ENCODE peak calls at places on chromosomes 13 and 19, in nine cellular contexts. B, P, X, L, K, Q, Y, S and M are unnamed samples.

GRCh38 chr13:91280806-91281205 is 66.7 kb upstream of the MIR17HG start:
- DNase-seq in B (no peak), P (no peak), X (no peak), L (no peak), K (no peak), Q (no peak), Y (no peak), S (no peak), M (no peak)

GRCh38 chr19:38977445-38978314 is 2.1 kb upstream of the FBXO17 start:
- DNase-seq in B (no peak), P (no peak), X (no peak), L (no peak), K (no peak), Q (no peak), Y (no peak), S (no peak), M (no peak)

GRCh38 chr19:17220207-17220758 is 5.1 kb downstream of the USE1 start:
- DNase-seq in B (no peak), P (peak), X (no peak), L (no peak), K (no peak), Q (peak), Y (no peak), S (no peak), M (no peak)

GRCh38 chr19:29535432-29535831 is 9.6 kb downstream of the VSTM2B start:
- DNase-seq in B (no peak), P (no peak), X (no peak), L (peak), K (no peak), Q (no peak), Y (no peak), S (peak), M (peak)

GRCh38 chr13:47976325-47976724 is 24.7 kb downstream of the SUCLA2 start:
- DNase-seq in B (no peak), P (no peak), X (no peak), L (no peak), K (no peak), Q (no peak), Y (no peak), S (no peak), M (no peak)

GRCh38 chr19:52248256-52248655 is 21.1 kb upstream of the ZNF766 start:
- DNase-seq in B (peak), P (peak), X (no peak), L (no peak), K (no peak), Q (no peak), Y (no peak), S (peak), M (peak)

GRCh38 chr13:73268306-73268705 is 209.5 kb downstream of the KLF5 start:
- DNase-seq in B (no peak), P (peak), X (no peak), L (no peak), K (no peak), Q (no peak), Y (no peak), S (no peak), M (no peak)

GRCh38 chr13:82654143-82654542 is 1228.1 kb downstream of the SLITRK1 start:
- DNase-seq in B (no peak), P (no peak), X (no peak), L (no peak), K (no peak), Q (no peak), Y (no peak), S (no peak), M (no peak)

GRCh38 chr13:98493035-98493401 is 83.9 kb downstream of the STK24 start:
- DNase-seq in B (no peak), P (no peak), X (no peak), L (no peak), K (no peak), Q (no peak), Y (no peak), S (no peak), M (no peak)

GRCh38 chr13:75669706-75670105 is 33.6 kb downstream of the LMO7 start:
- DNase-seq in B (no peak), P (no peak), X (no peak), L (no peak), K (no peak), Q (no peak), Y (no peak), S (no peak), M (no peak)

GRCh38 chr13:82993417-82993816 is 888.9 kb downstream of the SLITRK1 start:
- DNase-seq in B (no peak), P (no peak), X (no peak), L (no peak), K (no peak), Q (no peak), Y (no peak), S (no peak), M (no peak)

GRCh38 chr19:41945135-41945766 is 13.9 kb downstream of the RABAC1 start:
- DNase-seq in B (no peak), P (peak), X (no peak), L (no peak), K (no peak), Q (no peak), Y (no peak), S (no peak), M (peak)

GRCh38 chr13:94617389-94618000 is 15.8 kb downstream of the GPR180 start:
- DNase-seq in B (peak), P (no peak), X (no peak), L (no peak), K (no peak), Q (peak), Y (no peak), S (no peak), M (no peak)

GRCh38 chr13:60210510-60211065 is 46.9 kb upstream of the DIAPH3 start:
- DNase-seq in B (no peak), P (no peak), X (no peak), L (no peak), K (no peak), Q (no peak), Y (no peak), S (no peak), M (no peak)

GRCh38 chr13:105346141-105346766 is 1189.2 kb downstream of the EFNB2 start:
- DNase-seq in B (peak), P (no peak), X (no peak), L (no peak), K (no peak), Q (no peak), Y (no peak), S (no peak), M (no peak)

GRCh38 chr13:114062754-114063153 is 69.7 kb downstream of the RASA3 start:
- DNase-seq in B (no peak), P (no peak), X (no peak), L (no peak), K (peak), Q (no peak), Y (peak), S (no peak), M (no peak)
- TF ChIP-seq POLR2A in B (no peak), P (no peak), X (no peak), L (no peak), K (no peak), Q (no peak), Y (no peak), S (no peak), M (no peak)

GRCh38 chr13:77697208-77698103 is at the start of gene SLAIN1:
- DNase-seq in B (peak), P (peak), X (no peak), L (peak), K (peak), Q (peak), Y (peak), S (peak), M (peak)
- TF ChIP-seq POLR2AphosphoS5 in B (no peak), P (no peak), X (peak), L (peak), K (peak), Q (no peak), Y (no peak), S (peak), M (peak)

GRCh38 chr19:21023901-21024300 is 3.4 kb downstream of the ZNF430 start:
- DNase-seq in B (no peak), P (no peak), X (no peak), L (no peak), K (no peak), Q (no peak), Y (no peak), S (no peak), M (no peak)
- TF ChIP-seq EP300 in B (no peak), P (no peak), X (no peak), L (no peak), K (no peak), Q (no peak), Y (no peak), S (no peak), M (no peak)

DNA sequence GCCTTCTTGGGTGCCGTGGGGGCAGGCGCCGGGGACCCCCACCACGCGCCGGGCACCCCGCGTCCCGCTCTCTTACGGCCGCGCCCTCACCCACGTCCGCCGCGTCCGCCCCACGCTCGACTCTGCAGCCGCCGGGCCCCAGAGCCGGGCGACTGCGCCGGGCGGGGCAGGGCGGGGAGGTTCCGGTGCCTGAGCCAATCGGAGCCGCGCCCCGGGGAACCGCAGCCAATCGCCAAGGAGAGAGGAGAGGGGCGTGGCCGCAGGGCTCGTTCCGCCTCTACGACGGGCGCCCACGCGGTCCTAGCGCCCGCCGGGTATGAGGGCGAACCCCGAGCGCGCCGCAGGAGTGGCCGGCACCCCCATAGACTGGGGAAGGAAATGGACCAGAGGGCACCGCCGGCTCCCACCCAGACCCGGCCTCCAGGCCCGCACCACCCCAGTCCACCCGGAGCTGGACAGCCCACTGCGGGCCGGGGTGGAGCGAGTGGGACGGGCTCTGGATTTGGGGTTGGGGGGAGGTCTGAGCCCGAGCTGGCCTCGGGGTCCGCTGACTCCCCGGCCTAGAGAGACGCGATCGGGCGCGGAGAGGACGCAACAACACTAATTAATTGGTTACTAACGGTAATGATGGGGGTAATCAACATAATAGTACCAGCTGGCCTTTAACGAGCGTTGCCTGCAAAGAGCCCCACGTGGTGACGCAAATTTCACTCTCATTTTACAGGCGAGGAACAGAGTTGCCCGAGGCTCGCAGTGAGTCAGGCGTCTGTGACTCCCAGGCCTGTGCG is at the start of gene MFSD12:
- DNase-seq in B (peak), P (peak), X (peak), L (peak), K (peak), Q (peak), Y (peak), S (peak), M (peak)
- TF ChIP-seq POLR2A in B (peak), P (peak), X (no peak), L (no peak), K (no peak), Q (peak), Y (no peak), S (peak), M (no peak)

DNA sequence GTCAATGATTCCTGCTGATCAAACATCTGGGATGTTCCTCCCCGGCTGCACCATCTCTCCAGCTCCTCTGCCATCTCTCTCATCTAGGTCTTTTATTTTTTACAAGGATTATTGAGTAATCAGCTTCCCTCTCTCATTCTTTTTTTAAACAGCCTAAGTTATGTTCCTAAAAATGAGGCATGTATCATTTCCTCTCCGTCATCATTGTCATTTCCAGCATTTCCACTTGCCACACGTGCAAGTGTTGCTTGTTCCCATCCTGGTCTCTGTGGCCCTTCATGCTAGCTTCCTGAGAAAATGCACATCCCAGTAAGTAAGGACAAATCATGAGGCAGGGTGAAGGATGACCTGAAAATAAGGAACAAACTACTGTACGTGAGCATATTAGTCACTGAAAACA is 102.7 kb upstream of the POSTN start:
- DNase-seq in B (no peak), P (no peak), X (no peak), L (no peak), K (no peak), Q (no peak), Y (no peak), S (no peak), M (no peak)
- TF ChIP-seq POLR2AphosphoS5 in B (no peak), P (no peak), X (no peak), L (no peak), K (peak), Q (no peak), Y (no peak), S (no peak), M (peak)